ENCODE peak calls at places on chromosomes 12 and 14, in eight cellular contexts. M, W, J, A, K, I, L and X are unnamed samples.

GRCh38 chr14:22861651-22862050 is 9.9 kb upstream of the LRP10 start:
- DNase-seq in K (no peak), L (no peak), I (no peak), W (no peak), A (no peak), J (no peak), M (no peak), X (no peak)

GRCh38 chr12:69998922-69999321 is 173.9 kb downstream of the MYRFL start:
- DNase-seq in L (no peak), W (no peak), M (no peak), K (no peak), I (no peak), J (no peak), A (no peak), X (no peak)

GRCh38 chr14:88955470-88955869 is 131.0 kb downstream of the TTC8 start:
- DNase-seq in L (no peak), I (no peak), W (no peak), K (no peak), M (no peak), A (no peak), J (no peak), X (no peak)

GRCh38 chr12:2284857-2285256 is 232.1 kb downstream of the CACNA1C start:
- DNase-seq in I (no peak), W (peak), K (peak), J (peak), A (peak), L (peak), M (peak), X (peak)

GRCh38 chr14:93709249-93709648 is 79.0 kb downstream of the PRIMA1 start:
- DNase-seq in K (no peak), L (no peak), M (no peak), I (no peak), W (no peak), A (no peak), J (no peak), X (peak)

GRCh38 chr14:57390806-57391562 is 598 bp downstream of the NAA30 start:
- DNase-seq in I (peak), K (peak), M (peak), A (no peak), W (peak), L (peak), J (no peak), X (peak)

GRCh38 chr12:56941299-56942017 is 7.2 kb upstream of the SDR9C7 start:
- DNase-seq in I (no peak), L (no peak), J (peak), M (no peak), A (no peak), W (no peak), K (peak), X (peak)

GRCh38 chr12:50740307-50740706 is 23.6 kb upstream of the ATF1 start:
- DNase-seq in K (no peak), W (no peak), A (no peak), I (no peak), J (no peak), L (no peak), M (no peak), X (peak)

GRCh38 chr12:40325349-40325960 is 100.7 kb downstream of the LRRK2 start:
- DNase-seq in A (no peak), K (peak), L (peak), J (peak), M (no peak), I (peak), W (peak), X (peak)

GRCh38 chr12:106415134-106415533 is 57.6 kb downstream of the POLR3B start:
- DNase-seq in J (peak), W (no peak), K (no peak), M (no peak), I (no peak), L (no peak), A (no peak), X (no peak)

GRCh38 chr12:69922999-69923398 is 98.0 kb downstream of the MYRFL start:
- DNase-seq in A (no peak), K (no peak), L (no peak), M (no peak), J (no peak), I (no peak), W (no peak), X (no peak)

GRCh38 chr14:25246751-25247150 is 196.8 kb upstream of the STXBP6 start:
- DNase-seq in A (no peak), I (no peak), W (no peak), J (no peak), M (no peak), L (no peak), K (no peak), X (no peak)

GRCh38 chr12:93524386-93525133 is 47.9 kb upstream of the SOCS2 start:
- DNase-seq in K (no peak), W (no peak), A (no peak), I (no peak), L (no peak), J (no peak), M (no peak), X (no peak)

GRCh38 chr14:27392153-27392552 is 794.3 kb upstream of the NOVA1 start:
- DNase-seq in A (no peak), L (no peak), W (no peak), J (no peak), K (no peak), M (no peak), I (no peak), X (no peak)

GRCh38 chr14:94936411-94936892 is 166.5 kb upstream of the GSC start:
- DNase-seq in A (peak), K (no peak), M (no peak), W (peak), I (peak), L (no peak), J (peak), X (no peak)

GRCh38 chr12:51351913-51352532 is 5.5 kb upstream of the CELA1 start:
- DNase-seq in J (peak), L (peak), M (peak), K (no peak), A (no peak), W (peak), I (peak), X (peak)

GRCh38 chr14:46399049-46399448 is 252.5 kb downstream of the RPL10L start:
- DNase-seq in J (no peak), I (no peak), A (no peak), W (no peak), M (no peak), K (no peak), L (no peak), X (no peak)

GRCh38 chr12:70338531-70338930 is 27.6 kb upstream of the KCNMB4 start:
- DNase-seq in A (no peak), M (no peak), K (no peak), L (no peak), W (no peak), J (peak), I (no peak), X (no peak)

GRCh38 chr12:50538178-50538577 is 33.4 kb downstream of the DIP2B start:
- DNase-seq in M (no peak), J (no peak), W (no peak), K (no peak), I (no peak), L (no peak), A (no peak), X (no peak)

GRCh38 chr12:50338920-50339319 is 55.6 kb upstream of the LIMA1 start:
- DNase-seq in L (no peak), A (no peak), J (no peak), M (no peak), K (no peak), I (no peak), W (no peak), X (no peak)

GRCh38 chr12:117968826-117969659 is at the start of gene KSR2:
- DNase-seq in M (peak), I (peak), K (peak), W (peak), L (peak), J (no peak), A (no peak), X (peak)

GRCh38 chr14:93970589-93970966 is 5.8 kb downstream of the ASB2 start:
- DNase-seq in W (peak), K (peak), M (no peak), I (peak), J (no peak), L (no peak), A (no peak), X (peak)

GRCh38 chr14:52268191-52269061 is 928 bp downstream of the PTGDR start:
- DNase-seq in K (no peak), J (no peak), W (peak), I (no peak), L (peak), A (no peak), M (peak), X (no peak)

GRCh38 chr14:105064001-105064400 is 1.2 kb downstream of the GPR132 start:
- DNase-seq in M (no peak), L (no peak), W (no peak), K (no peak), J (no peak), A (no peak), I (no peak), X (no peak)

GRCh38 chr12:103013741-103014140 is 56.3 kb downstream of the ASCL1 start:
- DNase-seq in A (no peak), W (no peak), J (no peak), K (no peak), I (no peak), L (no peak), M (no peak), X (no peak)

GRCh38 chr14:91380610-91381371 is 36.8 kb downstream of the CCDC88C start:
- DNase-seq in W (no peak), K (no peak), A (no peak), M (no peak), J (no peak), I (peak), L (no peak), X (peak)

GRCh38 chr14:60648934-60649814 is at the start of gene SIX1:
- DNase-seq in L (peak), M (peak), J (peak), W (peak), I (peak), K (peak), A (peak), X (peak)

GRCh38 chr12:46071335-46071734 is 81.0 kb upstream of the SCAF11 start:
- DNase-seq in I (no peak), M (no peak), L (no peak), W (no peak), A (no peak), K (no peak), J (no peak), X (peak)
- TF ChIP-seq CTCF in I (no peak), M (no peak), L (no peak), W (no peak), A (no peak), K (no peak), J (no peak), X (no peak)

DNA sequence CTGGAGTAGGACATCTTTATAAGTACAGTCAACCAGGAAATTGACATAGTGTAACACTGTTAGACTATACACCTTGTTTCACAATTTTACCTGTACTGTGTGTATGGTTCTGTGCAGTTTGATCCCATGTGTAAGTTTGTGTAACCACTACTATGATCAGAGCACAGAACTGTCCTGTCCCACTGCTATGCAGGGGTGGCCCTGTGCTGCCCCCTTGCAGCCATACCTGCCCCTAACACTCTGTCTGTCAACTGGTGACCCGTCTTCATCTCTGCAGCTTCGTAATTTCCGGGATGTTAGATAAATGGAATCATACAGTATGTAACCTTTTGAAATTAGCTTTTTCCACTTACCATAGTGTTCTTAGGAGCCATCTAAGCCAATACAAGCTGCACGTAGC is 58.7 kb upstream of the RD3L start:
- DNase-seq in L (peak), I (peak), A (no peak), W (peak), J (no peak), K (no peak), M (peak), X (peak)
- TF ChIP-seq CTCF in L (peak), I (peak), A (no peak), W (peak), J (no peak), K (no peak), M (peak), X (no peak)

DNA sequence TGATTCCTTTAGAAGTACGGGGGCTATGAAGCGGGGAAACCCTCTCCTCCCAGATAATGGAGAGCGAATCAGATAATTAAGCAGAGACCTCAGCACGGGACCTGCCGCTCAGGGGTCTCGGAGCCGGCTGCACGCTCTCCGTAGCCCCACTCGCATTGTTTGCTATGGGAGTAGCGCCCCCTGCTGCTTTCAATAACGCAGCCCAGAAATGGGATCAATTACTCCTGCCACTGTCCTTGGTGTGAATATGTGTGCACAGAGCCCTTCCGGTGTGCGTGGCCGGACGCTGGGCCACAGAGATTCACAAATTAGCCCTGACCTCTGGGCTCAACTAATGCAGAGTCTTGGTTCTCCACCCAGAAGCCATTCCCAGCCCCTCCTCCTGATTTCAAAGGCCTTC is 76.4 kb upstream of the TMEM132C start:
- DNase-seq in J (no peak), L (no peak), M (no peak), I (no peak), W (peak), K (no peak), A (no peak), X (no peak)
- TF ChIP-seq CTCF in J (no peak), L (no peak), M (no peak), I (peak), W (peak), K (no peak), A (peak), X (no peak)

GRCh38 chr14:64117671-64118402 is 176.3 kb downstream of the ESR2 start:
- DNase-seq in M (no peak), L (no peak), W (no peak), J (no peak), A (no peak), I (no peak), K (peak), X (peak)
- TF ChIP-seq CTCF in M (no peak), L (no peak), W (no peak), J (no peak), A (no peak), I (no peak), K (no peak), X (no peak)

GRCh38 chr12:7666595-7666994 is 887 bp upstream of the APOBEC1 start:
- DNase-seq in W (no peak), L (no peak), K (no peak), M (no peak), A (no peak), J (no peak), I (no peak), X (no peak)

GRCh38 chr12:7661741-7662140 is 4.0 kb downstream of the APOBEC1 start:
- DNase-seq in A (no peak), I (peak), M (no peak), L (no peak), K (no peak), W (no peak), J (no peak), X (no peak)

DNA sequence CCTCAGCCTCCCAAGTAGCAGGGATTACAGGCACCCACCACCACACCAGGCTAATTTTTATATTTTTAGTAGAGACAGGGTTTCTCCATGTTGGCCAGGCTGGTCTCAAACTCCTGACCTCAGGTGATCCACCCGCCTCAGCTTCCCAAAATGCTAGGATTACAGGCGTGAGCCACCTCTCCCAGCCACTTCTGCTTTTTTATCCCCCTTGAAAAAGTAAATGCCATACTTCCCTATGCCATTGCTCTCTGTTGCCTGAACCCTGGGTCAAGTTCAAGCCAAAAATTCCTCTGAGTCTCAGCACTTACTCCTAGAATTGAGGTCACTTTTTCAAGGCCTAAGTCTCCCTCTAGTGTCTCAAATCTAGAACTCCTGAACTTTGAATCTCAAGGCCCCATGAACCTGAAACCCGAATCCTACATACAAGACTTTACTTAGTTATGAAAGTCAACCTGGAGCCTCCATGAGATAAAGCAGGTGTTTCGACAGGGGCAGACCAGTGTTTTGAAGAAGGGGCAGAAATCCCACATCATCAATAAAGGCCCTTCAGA is 1.4 kb upstream of the APOBEC1 start:
- DNase-seq in L (no peak), A (no peak), J (no peak), I (peak), M (no peak), W (peak), K (peak), X (peak)
- TF ChIP-seq CTCF in L (peak), A (no peak), J (peak), I (peak), M (peak), W (peak), K (no peak), X (no peak)

DNA sequence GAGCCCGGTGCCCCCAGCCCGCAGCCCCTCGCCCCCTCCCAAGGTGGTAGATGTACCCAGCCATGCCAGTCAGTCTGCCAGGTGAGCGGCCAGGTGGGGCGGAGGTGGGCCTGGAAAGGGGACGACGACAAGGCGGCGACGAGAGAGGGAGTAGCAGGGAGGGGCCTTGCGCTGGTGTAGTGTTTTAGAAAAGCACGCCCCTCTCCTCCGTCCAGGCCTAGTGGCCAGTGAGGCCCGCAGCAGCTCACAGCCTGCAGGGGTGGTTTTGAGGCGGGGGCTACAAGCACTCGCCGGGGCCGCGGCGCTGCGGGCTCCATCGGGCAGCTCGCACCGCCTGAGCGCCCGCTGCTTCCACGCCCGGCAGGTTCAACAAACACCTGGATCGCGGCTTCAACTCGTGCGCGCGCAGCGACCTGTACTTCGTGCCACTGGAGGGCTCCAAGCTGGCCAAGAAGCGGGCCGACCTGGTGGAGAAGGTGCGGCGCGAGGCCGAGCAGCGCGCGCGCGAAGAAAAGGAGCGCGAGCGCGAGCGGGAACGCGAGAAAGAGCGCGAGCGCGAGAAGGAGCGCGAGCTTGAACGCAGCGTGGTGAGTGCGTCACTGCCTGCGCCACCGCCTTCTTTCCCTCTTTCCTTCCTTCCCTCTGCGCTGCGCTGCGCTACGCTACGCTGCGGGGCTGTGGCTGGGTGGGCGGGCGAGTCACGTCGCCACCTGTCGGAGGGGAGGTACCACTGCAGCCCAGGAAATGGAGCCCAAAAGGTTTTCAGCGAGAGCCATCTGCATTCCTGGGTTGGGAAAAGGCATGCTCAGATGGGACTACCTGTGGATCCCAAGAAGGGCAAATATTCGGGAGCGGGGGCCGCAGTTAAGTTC is 5.9 kb upstream of the RNU7-1 start:
- DNase-seq in A (peak), K (peak), W (peak), I (peak), L (peak), M (peak), J (peak), X (peak)
- TF ChIP-seq CTCF in A (peak), K (peak), W (peak), I (peak), L (peak), M (peak), J (peak), X (peak)

DNA sequence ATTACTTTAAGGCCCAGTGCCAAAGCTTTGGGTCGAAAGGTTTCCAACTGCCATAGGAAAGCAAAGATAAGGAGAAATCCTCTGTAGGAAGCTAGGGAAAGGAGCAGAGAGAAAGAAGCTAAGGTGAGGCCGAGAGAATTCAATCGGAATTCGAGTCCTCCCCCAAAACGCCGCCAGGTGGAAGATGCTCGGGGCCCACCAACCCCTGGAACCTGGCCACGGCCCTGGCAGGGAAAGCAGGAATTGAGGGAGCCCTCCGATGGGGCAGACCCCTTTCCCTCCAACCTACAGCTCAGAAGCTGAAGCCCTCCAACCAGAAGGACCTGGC is 498 bp downstream of the GMFB start:
- DNase-seq in K (peak), I (no peak), M (no peak), A (no peak), W (peak), L (no peak), J (no peak), X (no peak)
- TF ChIP-seq CTCF in K (no peak), I (no peak), M (no peak), A (no peak), W (no peak), L (no peak), J (peak), X (peak)

GRCh38 chr12:17016116-17016864 is 410.3 kb upstream of the LMO3 start:
- DNase-seq in A (no peak), W (no peak), K (peak), I (no peak), M (no peak), L (no peak), J (no peak), X (peak)
- TF ChIP-seq CTCF in A (no peak), W (no peak), K (no peak), I (no peak), M (no peak), L (no peak), J (no peak), X (no peak)

GRCh38 chr12:52865090-52865944 is 16.5 kb upstream of the KRT78 start:
- DNase-seq in A (no peak), W (peak), M (peak), I (peak), K (peak), J (peak), L (peak), X (peak)
- TF ChIP-seq CTCF in A (peak), W (peak), M (peak), I (peak), K (peak), J (peak), L (peak), X (peak)

GRCh38 chr14:102209224-102209966 is 69.7 kb downstream of the WDR20 start:
- DNase-seq in M (peak), L (no peak), I (peak), A (no peak), J (peak), K (peak), W (peak), X (peak)
- TF ChIP-seq CTCF in M (no peak), L (no peak), I (peak), A (peak), J (peak), K (no peak), W (peak), X (no peak)